ENCODE peak calls at places on chromosomes 11 and 22, in nine cellular contexts. R is CD4-positive, alpha-beta T cell; N is brain microvascular endothelial cell; A is upper lobe of right lung; S is sigmoid colon; F is mesendoderm; K is heart right ventricle; W is H7; M is tibial artery. T is an unnamed sample.

GRCh38 chr22:20762233-20762796 is 11.6 kb upstream of the SERPIND1 start:
- DNase-seq in R (no peak), N (no peak), A (no peak), S (no peak), F (no peak), K (no peak), W (no peak), M (no peak), T (no peak)

GRCh38 chr11:76863196-76863777 is 2.6 kb downstream of the ACER3 start:
- DNase-seq in R (no peak), N (no peak), A (no peak), S (no peak), F (no peak), K (no peak), W (no peak), M (peak; percentile 28), T (no peak)

GRCh38 chr11:30348035-30348434 is 25.1 kb downstream of the ARL14EP start:
- DNase-seq in R (no peak), N (no peak), A (no peak), S (no peak), F (no peak), K (no peak), W (no peak), M (no peak), T (no peak)

GRCh38 chr22:30236875-30237274 is 9.7 kb downstream of the LIF start:
- DNase-seq in R (no peak), N (no peak), A (no peak), S (no peak), F (no peak), K (no peak), W (no peak), M (no peak), T (no peak)

GRCh38 chr22:49269928-49270327 is 557.7 kb downstream of the BRD1 start:
- DNase-seq in R (no peak), N (no peak), A (no peak), S (no peak), F (peak; percentile 4), K (no peak), W (peak; percentile 74), M (peak; percentile 15), T (no peak)

GRCh38 chr11:6623391-6624363 is 4.5 kb upstream of the TPP1 start:
- DNase-seq in R (no peak), N (no peak), A (no peak), S (no peak), F (no peak), K (no peak), W (peak; percentile 32), M (no peak), T (peak; percentile 49)

GRCh38 chr11:87265132-87265531 is 227.4 kb downstream of the TMEM135 start:
- DNase-seq in R (no peak), N (no peak), A (no peak), S (no peak), F (no peak), K (no peak), W (no peak), M (no peak), T (no peak)

GRCh38 chr11:111602865-111603632 is 800 bp downstream of the SIK2 start:
- DNase-seq in R (no peak), N (peak; percentile 33), A (no peak), S (peak; percentile 80), F (peak; percentile 60), K (peak; percentile 41), W (peak; percentile 71), M (no peak), T (peak; percentile 48)

GRCh38 chr11:69259072-69259471 is 34.9 kb upstream of the MYEOV start:
- DNase-seq in R (no peak), N (no peak), A (no peak), S (peak; percentile 0), F (no peak), K (no peak), W (no peak), M (no peak), T (no peak)

GRCh38 chr11:31874631-31875191 is 63.6 kb upstream of the PAX6 start:
- DNase-seq in R (no peak), N (no peak), A (no peak), S (no peak), F (peak; percentile 34), K (no peak), W (no peak), M (no peak), T (no peak)

GRCh38 chr11:31872074-31872440 is 60.9 kb upstream of the PAX6 start:
- DNase-seq in R (no peak), N (no peak), A (no peak), S (no peak), F (no peak), K (no peak), W (no peak), M (no peak), T (no peak)

GRCh38 chr11:31871310-31872073 is 60.4 kb upstream of the PAX6 start:
- DNase-seq in R (no peak), N (no peak), A (no peak), S (no peak), F (no peak), K (no peak), W (no peak), M (no peak), T (no peak)

GRCh38 chr11:31870609-31871309 is 59.6 kb upstream of the PAX6 start:
- DNase-seq in R (peak; percentile 1), N (peak; percentile 39), A (no peak), S (no peak), F (peak; percentile 92), K (peak; percentile 32), W (peak; percentile 84), M (no peak), T (no peak)

DNA sequence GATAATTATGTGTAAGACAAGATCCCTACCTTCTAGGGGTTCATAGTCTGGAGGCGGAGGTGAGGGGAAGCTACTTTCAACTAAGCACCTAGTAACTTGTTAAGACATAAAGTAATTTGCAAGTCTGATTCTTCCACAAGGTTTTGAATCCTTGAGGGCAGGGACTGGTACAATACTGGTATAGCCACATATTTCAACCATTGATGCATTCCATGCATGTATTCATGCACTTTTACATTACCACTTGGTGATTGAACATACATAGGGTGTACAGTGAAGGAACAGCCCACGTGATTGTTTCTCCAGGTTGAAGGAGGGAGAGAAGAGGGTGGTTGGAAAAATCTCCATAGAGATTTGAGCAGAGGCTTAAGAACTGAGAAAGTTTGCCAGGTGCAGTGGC is 62.0 kb upstream of the PAX6 start:
- DNase-seq in R (no peak), N (no peak), A (no peak), S (no peak), F (no peak), K (no peak), W (no peak), M (no peak), T (no peak)
- H3K27me3 ChIP-seq in R (peaks cover 15% of the 10 kb centered on the region), N (no peaks in the 10 kb centered on the region), A (peaks cover 40% of the 10 kb centered on the region), S (no peaks in the 10 kb centered on the region), F (no peaks in the 10 kb centered on the region), K (peaks cover 34% of the 10 kb centered on the region), W (peaks cover 3% of the 10 kb centered on the region), M (peaks cover 38% of the 10 kb centered on the region), T (peaks cover 26% of the 10 kb centered on the region)

GRCh38 chr11:63763506-63764200 is 4.9 kb downstream of the ZFTA start:
- DNase-seq in R (no peak), N (no peak), A (no peak), S (peak; percentile 89), F (peak; percentile 88), K (peak; percentile 32), W (peak; percentile 96), M (peak; percentile 27), T (peak; percentile 64)

GRCh38 chr11:63762662-63763505 is 5.7 kb downstream of the ZFTA start:
- DNase-seq in R (no peak), N (no peak), A (no peak), S (peak; percentile 85), F (peak; percentile 80), K (peak; percentile 35), W (peak; percentile 91), M (peak; percentile 23), T (no peak)

GRCh38 chr11:63765688-63766241 is 2.8 kb downstream of the ZFTA start:
- DNase-seq in R (no peak), N (no peak), A (no peak), S (no peak), F (no peak), K (peak; percentile 6), W (peak; percentile 52), M (no peak), T (no peak)

GRCh38 chr11:63764712-63765631 is 3.6 kb downstream of the ZFTA start:
- DNase-seq in R (no peak), N (no peak), A (no peak), S (no peak), F (peak; percentile 85), K (peak; percentile 6), W (peak; percentile 78), M (no peak), T (peak; percentile 65)

DNA sequence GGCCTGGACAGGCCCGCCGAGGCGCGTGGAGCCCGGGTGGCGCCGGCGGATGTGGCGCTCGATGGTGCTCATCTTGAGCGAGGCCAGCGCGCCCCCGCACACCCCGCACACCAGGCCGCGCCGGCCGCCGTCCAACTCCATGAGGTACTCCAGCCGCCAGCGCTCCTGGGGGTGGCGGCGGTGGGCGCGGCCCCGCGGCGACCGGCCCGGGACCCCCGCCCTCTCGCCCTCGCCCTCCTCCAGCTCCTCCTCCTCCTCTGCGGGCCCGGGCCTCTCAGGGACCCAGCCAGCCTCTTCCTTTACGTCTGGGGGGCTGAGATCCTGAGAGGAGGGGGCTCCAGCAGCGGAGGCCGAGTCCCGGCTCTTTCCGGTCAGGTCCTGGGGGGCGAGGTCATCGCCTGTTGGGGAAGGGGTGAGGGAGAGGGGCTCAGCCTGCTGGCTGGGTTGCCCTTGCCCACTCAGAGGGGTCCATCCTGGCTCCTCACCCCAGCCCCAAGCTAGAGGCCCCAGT is 4.3 kb downstream of the ZFTA start:
- DNase-seq in R (no peak), N (no peak), A (no peak), S (peak; percentile 73), F (no peak), K (no peak), W (peak; percentile 86), M (no peak), T (no peak)
- H3K27me3 ChIP-seq in R (no peaks in the 10 kb centered on the region), N (no peaks in the 10 kb centered on the region), A (no peaks in the 10 kb centered on the region), S (no peaks in the 10 kb centered on the region), F (no peaks in the 10 kb centered on the region), K (no peaks in the 10 kb centered on the region), W (no peaks in the 10 kb centered on the region), M (no peaks in the 10 kb centered on the region), T (no peaks in the 10 kb centered on the region)

GRCh38 chr22:23128269-23129108 is 13.3 kb downstream of the RSPH14 start:
- DNase-seq in R (peak; percentile 66), N (peak; percentile 70), A (no peak), S (peak; percentile 78), F (peak; percentile 82), K (peak; percentile 76), W (peak; percentile 98), M (peak; percentile 55), T (no peak)
- H3K27me3 ChIP-seq in R (no peaks in the 10 kb centered on the region), N (peaks cover 17% of the 10 kb centered on the region), A (no peaks in the 10 kb centered on the region), S (no peaks in the 10 kb centered on the region), F (no peaks in the 10 kb centered on the region), K (no peaks in the 10 kb centered on the region), W (no peaks in the 10 kb centered on the region), M (no peaks in the 10 kb centered on the region), T (no peaks in the 10 kb centered on the region)

GRCh38 chr11:2878782-2879181 is 6.8 kb downstream of the CDKN1C start:
- DNase-seq in R (no peak), N (no peak), A (no peak), S (no peak), F (no peak), K (no peak), W (no peak), M (no peak), T (no peak)
- H3K27me3 ChIP-seq in R (peaks cover 4% of the 10 kb centered on the region), N (peaks cover 2% of the 10 kb centered on the region), A (no peaks in the 10 kb centered on the region), S (no peaks in the 10 kb centered on the region), F (peaks cover 4% of the 10 kb centered on the region), K (no peaks in the 10 kb centered on the region), W (peaks cover 22% of the 10 kb centered on the region), M (peaks cover 8% of the 10 kb centered on the region), T (no peaks in the 10 kb centered on the region)

T was measured in RWPE2.